ENCODE peak calls at places on chromosomes 1 and 21, in seven cellular contexts. J is colonic mucosa; X is iPS DF 6.9; F is pancreas; G is CD8-positive, alpha-beta memory T cell; Z is cardiac muscle cell; R is MG63. T is an unnamed sample.

GRCh38 chr1:93014156-93014555 is 52.9 kb upstream of the DIPK1A start:
- DNase-seq in G (no peak), Z (no peak), R (peak; percentile 18), X (no peak), J (no peak), F (no peak), T (no peak)

GRCh38 chr1:182086136-182086535 is 24.6 kb upstream of the ZNF648 start:
- DNase-seq in G (no peak), F (no peak), R (no peak), X (no peak), J (no peak), Z (no peak), T (no peak)

GRCh38 chr1:34582356-34582755 is 172.5 kb upstream of the GJB5 start:
- DNase-seq in J (no peak), F (no peak), X (no peak), Z (no peak), R (no peak), G (no peak), T (no peak)

GRCh38 chr1:42221952-42222606 is 57.5 kb upstream of the GUCA2A start:
- DNase-seq in X (no peak), J (no peak), F (no peak), Z (peak; percentile 83), R (no peak), G (no peak), T (peak; percentile 73)

GRCh38 chr1:92085727-92086126 is 5.6 kb downstream of the BTBD8 start:
- DNase-seq in R (no peak), Z (peak; percentile 9), G (no peak), X (no peak), J (no peak), F (no peak), T (no peak)

GRCh38 chr1:208329291-208329690 is 85.1 kb upstream of the PLXNA2 start:
- DNase-seq in F (no peak), Z (no peak), J (no peak), R (no peak), X (no peak), G (no peak), T (no peak)

GRCh38 chr1:7145947-7146346 is 360.7 kb downstream of the CAMTA1 start:
- DNase-seq in G (no peak), J (no peak), Z (no peak), F (no peak), X (no peak), R (no peak), T (no peak)

GRCh38 chr21:45834026-45834715 is 147.4 kb upstream of the COL6A1 start:
- DNase-seq in R (no peak), Z (no peak), F (no peak), X (no peak), G (no peak), J (no peak), T (no peak)

GRCh38 chr1:1892763-1893120 is 1.9 kb upstream of the GNB1 start:
- DNase-seq in X (no peak), Z (no peak), R (no peak), F (no peak), G (no peak), J (no peak), T (no peak)

GRCh38 chr1:53108646-53109580 is 33.5 kb downstream of the SLC1A7 start:
- DNase-seq in R (no peak), G (no peak), X (no peak), J (no peak), F (no peak), Z (peak; percentile 76), T (peak; percentile 47)

GRCh38 chr1:67674260-67675011 is 10.6 kb upstream of the GADD45A start:
- DNase-seq in G (no peak), Z (peak; percentile 67), J (no peak), F (no peak), R (peak; percentile 77), X (no peak), T (peak; percentile 37)

GRCh38 chr21:36236052-36236730 is 79.6 kb downstream of the DOP1B start:
- DNase-seq in F (no peak), G (no peak), Z (no peak), X (no peak), J (no peak), R (no peak), T (no peak)

GRCh38 chr1:173175514-173176146 is 31.5 kb downstream of the TNFSF4 start:
- DNase-seq in Z (peak; percentile 25), R (no peak), J (no peak), F (no peak), G (no peak), X (no peak), T (no peak)

GRCh38 chr1:87108228-87108627 is 193.8 kb downstream of the HS2ST1 start:
- DNase-seq in J (no peak), X (no peak), F (no peak), G (no peak), R (no peak), Z (no peak), T (no peak)

GRCh38 chr1:87106867-87107266 is 192.4 kb downstream of the HS2ST1 start:
- DNase-seq in G (no peak), X (no peak), F (no peak), J (no peak), R (no peak), Z (no peak), T (no peak)

GRCh38 chr1:87111659-87112339 is 197.4 kb downstream of the HS2ST1 start:
- DNase-seq in X (no peak), G (no peak), F (no peak), Z (no peak), J (no peak), R (no peak), T (no peak)

GRCh38 chr1:87106158-87106557 is 191.7 kb downstream of the HS2ST1 start:
- DNase-seq in G (no peak), J (no peak), F (no peak), X (no peak), R (no peak), Z (no peak), T (no peak)

GRCh38 chr1:87109012-87109411 is 194.6 kb downstream of the HS2ST1 start:
- DNase-seq in F (no peak), X (no peak), G (no peak), R (no peak), J (no peak), Z (no peak), T (peak; percentile 6)
- H3K4me3 ChIP-seq in F (no peak overlapping the region), X (no peak overlapping the region), G (no peak overlapping the region), R (no peak overlapping the region), J (no peak overlapping the region), Z (no peak overlapping the region), T (no peak overlapping the region)

GRCh38 chr1:17342014-17342441 is 30.0 kb upstream of the PADI6 start:
- DNase-seq in R (no peak), J (no peak), X (no peak), G (no peak), Z (no peak), F (peak; percentile 45), T (no peak)

GRCh38 chr1:17335821-17336718 is 28.1 kb downstream of the PADI4 start:
- DNase-seq in Z (peak; percentile 68), X (peak; percentile 31), J (peak; percentile 78), R (peak; percentile 63), F (peak; percentile 91), G (peak; percentile 40), T (peak; percentile 58)

GRCh38 chr1:17338706-17339493 is 30.9 kb downstream of the PADI4 start:
- DNase-seq in Z (no peak), G (no peak), X (no peak), F (peak; percentile 60), R (no peak), J (no peak), T (no peak)

GRCh38 chr1:17340358-17340757 is 31.6 kb upstream of the PADI6 start:
- DNase-seq in G (no peak), F (peak; percentile 20), Z (no peak), J (no peak), X (no peak), R (no peak), T (no peak)

DNA sequence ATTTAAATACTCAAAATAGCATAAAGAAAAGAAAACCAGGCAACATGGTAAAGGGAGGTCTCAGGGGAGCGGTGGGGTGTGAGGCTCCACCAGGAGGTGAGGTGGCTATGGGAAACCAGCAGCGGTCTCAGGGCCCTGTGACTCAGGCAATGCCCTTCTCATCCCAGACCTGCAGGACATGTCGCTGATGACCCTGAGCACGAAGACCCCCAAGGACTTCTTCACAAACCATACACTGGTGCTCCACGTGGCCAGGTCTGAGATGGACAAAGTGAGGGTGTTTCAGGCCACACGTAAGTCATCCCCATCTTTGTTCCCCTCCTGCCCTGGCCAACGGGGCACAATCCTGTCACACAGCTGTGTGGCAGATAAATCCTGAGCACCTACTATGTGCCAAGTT is 31.5 kb downstream of the PADI4 start:
- DNase-seq in Z (no peak), G (no peak), X (no peak), J (no peak), R (no peak), F (peak; percentile 33), T (no peak)
- H3K27me3 ChIP-seq in Z (peaks cover 9% of the 10 kb centered on the region), G (no peaks in the 10 kb centered on the region), X (no peaks in the 10 kb centered on the region), J (no peaks in the 10 kb centered on the region), R (no peaks in the 10 kb centered on the region), F (no peaks in the 10 kb centered on the region), T (peaks cover 2% of the 10 kb centered on the region)

DNA sequence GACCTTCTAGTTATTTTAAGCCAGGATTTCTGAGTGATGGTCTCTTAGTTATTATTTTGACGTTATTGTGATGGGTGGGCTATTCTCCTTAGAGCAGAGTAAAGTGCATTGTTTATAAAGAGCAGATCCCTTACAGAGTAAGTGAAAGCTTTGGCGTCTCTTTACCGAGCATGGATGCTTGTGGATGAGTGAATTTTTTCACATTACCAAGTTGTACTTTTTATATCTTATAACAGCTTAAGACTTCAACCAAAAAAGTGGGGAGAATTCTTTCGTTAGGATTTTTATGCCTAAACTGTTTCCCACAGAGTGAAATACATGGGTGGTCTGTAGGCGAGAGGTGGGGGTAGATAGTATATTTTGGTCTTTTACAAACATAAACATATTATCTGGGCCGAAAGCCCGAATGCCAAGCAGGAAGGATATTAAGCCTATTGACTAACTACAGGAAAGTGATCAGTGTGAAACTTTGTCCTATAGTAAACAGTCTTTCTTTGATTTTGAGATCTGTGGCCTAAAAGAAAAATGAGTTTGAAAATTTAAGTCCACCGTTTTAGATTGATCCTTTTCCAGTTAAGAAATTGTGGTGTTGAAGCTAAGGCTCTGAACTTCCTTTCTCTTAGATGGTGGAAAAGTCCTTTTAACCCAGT is 279.0 kb upstream of the C1orf105 start:
- DNase-seq in R (peak; percentile 11), Z (no peak), X (no peak), G (no peak), J (no peak), F (no peak), T (no peak)
- H3K4me3 ChIP-seq in R (peak overlapping the region; percentile 55), Z (no peak overlapping the region), X (no peak overlapping the region), G (no peak overlapping the region), J (no peak overlapping the region), F (no peak overlapping the region), T (peak overlapping the region; percentile 67)

GRCh38 chr1:39332291-39332690 is 127.8 kb downstream of the MACF1 start:
- DNase-seq in R (no peak), X (no peak), J (no peak), G (no peak), Z (no peak), F (no peak), T (peak; percentile 40)

GRCh38 chr1:39326836-39327235 is 122.3 kb downstream of the MACF1 start:
- DNase-seq in F (no peak), J (no peak), R (no peak), Z (no peak), X (no peak), G (no peak), T (no peak)

GRCh38 chr1:39328722-39329121 is 124.2 kb downstream of the MACF1 start:
- DNase-seq in Z (no peak), R (no peak), J (no peak), X (no peak), F (no peak), G (no peak), T (no peak)

GRCh38 chr1:39331647-39332046 is 127.2 kb downstream of the MACF1 start:
- DNase-seq in X (no peak), R (no peak), G (no peak), J (no peak), F (no peak), Z (no peak), T (no peak)

GRCh38 chr1:39328110-39328509 is 123.6 kb downstream of the MACF1 start:
- DNase-seq in Z (no peak), X (no peak), J (no peak), F (no peak), R (no peak), G (no peak), T (no peak)
- H3K27me3 ChIP-seq in Z (no peaks in the 10 kb centered on the region), X (no peaks in the 10 kb centered on the region), J (no peaks in the 10 kb centered on the region), F (no peaks in the 10 kb centered on the region), R (no peaks in the 10 kb centered on the region), G (no peaks in the 10 kb centered on the region), T (no peaks in the 10 kb centered on the region)

T was measured in brain microvascular endothelial cell.